ENCODE peak calls at places on chromosomes 6 and 20, in nine cellular contexts. T is WERI-Rb-1, B is upper lobe of right lung, W is kidney, U is brain microvascular endothelial cell, K is psoas muscle, F is mesothelial cell of epicardium, X is left ventricle myocardium inferior, H is hepatocyte. R is an unnamed sample.

GRCh38 chr6:6515691-6516607 is 72.6 kb upstream of the LY86 start:
- DNase-seq in T (no peak), B (no peak), W (no peak), U (no peak), K (no peak), F (no peak), X (no peak), H (no peak), R (no peak)

GRCh38 chr20:3786126-3786484 is 435 bp downstream of the CENPB start:
- DNase-seq in T (peak; percentile 54), B (peak; percentile 84), W (no peak), U (peak; percentile 56), K (peak; percentile 61), F (no peak), X (peak; percentile 62), H (peak; percentile 69), R (no peak)

GRCh38 chr6:35728663-35729348 is 8.0 kb upstream of the ARMC12 start:
- DNase-seq in T (no peak), B (peak; percentile 88), W (peak; percentile 84), U (no peak), K (peak; percentile 79), F (no peak), X (peak; percentile 65), H (no peak), R (no peak)

GRCh38 chr20:5935384-5935783 is 14.9 kb downstream of the TRMT6 start:
- DNase-seq in T (no peak), B (no peak), W (no peak), U (no peak), K (no peak), F (no peak), X (no peak), H (no peak), R (no peak)

GRCh38 chr6:160312900-160313299 is 35.3 kb upstream of the SLC22A3 start:
- DNase-seq in T (no peak), B (no peak), W (no peak), U (no peak), K (no peak), F (no peak), X (no peak), H (no peak), R (no peak)

GRCh38 chr20:62269378-62269777 is 31.1 kb downstream of the OSBPL2 start:
- DNase-seq in T (no peak), B (no peak), W (no peak), U (no peak), K (no peak), F (no peak), X (no peak), H (no peak), R (no peak)

GRCh38 chr6:107479089-107479690 is 10.7 kb upstream of the SOBP start:
- DNase-seq in T (no peak), B (no peak), W (no peak), U (no peak), K (no peak), F (no peak), X (no peak), H (no peak), R (no peak)

GRCh38 chr6:33297406-33297955 is 1.3 kb downstream of the RGL2 start:
- DNase-seq in T (peak; percentile 61), B (peak; percentile 88), W (peak; percentile 87), U (no peak), K (peak; percentile 42), F (peak; percentile 61), X (no peak), H (peak; percentile 69), R (no peak)

GRCh38 chr20:6489361-6490154 is 277.9 kb upstream of the BMP2 start:
- DNase-seq in T (peak; percentile 5), B (no peak), W (no peak), U (no peak), K (no peak), F (no peak), X (no peak), H (peak; percentile 78), R (no peak)

GRCh38 chr6:23308166-23308565 is 738.8 kb downstream of the HDGFL1 start:
- DNase-seq in T (no peak), B (no peak), W (no peak), U (no peak), K (no peak), F (no peak), X (no peak), H (no peak), R (no peak)

GRCh38 chr6:38116248-38116647 is 296.7 kb downstream of the ZFAND3 start:
- DNase-seq in T (no peak), B (no peak), W (no peak), U (no peak), K (no peak), F (no peak), X (no peak), H (no peak), R (no peak)

GRCh38 chr6:38113810-38114577 is 294.5 kb downstream of the ZFAND3 start:
- DNase-seq in T (no peak), B (no peak), W (no peak), U (no peak), K (no peak), F (no peak), X (no peak), H (no peak), R (no peak)

GRCh38 chr6:38115633-38116022 is 296.1 kb downstream of the ZFAND3 start:
- DNase-seq in T (no peak), B (no peak), W (no peak), U (no peak), K (no peak), F (no peak), X (no peak), H (peak; percentile 9), R (no peak)

GRCh38 chr6:38114976-38115632 is 295.6 kb downstream of the ZFAND3 start:
- DNase-seq in T (no peak), B (no peak), W (no peak), U (no peak), K (no peak), F (no peak), X (no peak), H (no peak), R (no peak)

DNA sequence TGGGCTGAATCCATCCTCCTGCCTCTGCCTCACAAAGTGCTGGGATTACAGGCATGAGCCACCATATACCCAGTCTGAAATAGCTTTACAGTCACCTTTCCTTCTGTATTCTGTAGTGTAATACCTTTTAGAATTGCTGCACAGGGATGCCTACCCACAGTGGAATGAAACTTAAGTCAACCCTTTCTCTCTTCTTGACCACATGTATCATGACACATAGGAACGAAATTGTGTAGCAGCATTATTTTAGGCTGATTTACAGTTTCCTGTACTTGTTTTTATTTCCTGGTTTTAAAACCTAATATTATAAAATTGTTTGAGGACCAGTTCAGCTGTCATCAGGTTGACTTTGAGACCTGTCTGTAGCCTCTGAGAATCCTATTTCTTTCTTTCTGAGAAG is 297.8 kb downstream of the ZFAND3 start:
- DNase-seq in T (no peak), B (no peak), W (no peak), U (no peak), K (no peak), F (no peak), X (no peak), H (no peak), R (no peak)
- TF ChIP-seq CTCF in T (no peak), B (no peak), W (no peak), U (no peak), K (no peak), F (no peak), X (no peak), H (no peak), R (no peak)

DNA sequence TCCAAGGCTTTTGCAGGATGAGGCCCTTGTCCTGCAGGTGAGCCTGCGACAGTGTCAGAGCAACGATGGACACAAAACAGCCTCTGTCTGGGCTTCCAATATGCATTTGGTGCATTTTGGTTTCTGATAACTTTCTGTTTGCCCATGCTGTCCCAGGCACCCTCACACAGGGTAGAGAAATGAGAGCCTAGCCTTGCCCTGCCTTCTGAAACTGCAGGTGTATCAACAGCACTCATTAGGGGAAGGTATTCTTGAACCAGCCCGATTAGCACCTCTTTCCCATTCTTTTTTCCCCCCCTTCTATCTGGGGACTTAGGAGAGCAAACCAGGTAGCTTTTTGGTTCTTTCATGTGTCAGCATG is 30.3 kb downstream of the CHMP4B start:
- DNase-seq in T (no peak), B (no peak), W (no peak), U (no peak), K (no peak), F (no peak), X (no peak), H (no peak), R (no peak)
- TF ChIP-seq CTCF in T (no peak), B (no peak), W (no peak), U (no peak), K (no peak), F (no peak), X (no peak), H (no peak), R (no peak)

DNA sequence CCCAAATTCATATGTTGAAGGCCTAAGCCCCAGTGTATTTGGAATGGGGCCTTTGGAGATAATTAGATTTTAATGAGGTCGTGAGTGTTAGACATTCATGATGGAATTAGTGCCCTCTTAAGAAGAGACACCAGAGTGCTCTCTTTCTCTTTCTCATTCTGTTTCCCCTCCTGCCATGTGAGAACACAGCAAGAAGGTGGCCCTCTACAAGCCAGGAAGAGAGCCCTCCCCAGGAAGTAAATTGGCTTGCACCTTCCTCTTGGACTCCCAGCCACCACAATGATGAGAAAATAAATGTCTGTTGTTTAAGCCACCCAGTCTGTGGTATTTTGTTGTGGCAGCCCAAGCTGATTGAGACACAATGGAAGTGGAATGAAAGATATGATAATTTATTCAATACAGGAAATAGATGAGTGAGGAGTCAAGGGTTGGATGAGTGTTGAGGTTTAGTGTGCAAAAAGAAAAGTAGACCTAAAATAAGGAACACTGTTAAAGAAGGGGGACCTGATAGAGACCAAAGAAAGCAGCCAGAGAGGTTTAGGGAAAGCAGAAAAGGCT is 25.9 kb upstream of the ATXN1 start:
- DNase-seq in T (no peak), B (no peak), W (no peak), U (no peak), K (no peak), F (no peak), X (no peak), H (no peak), R (no peak)
- TF ChIP-seq CTCF in T (no peak), B (no peak), W (no peak), U (no peak), K (no peak), F (no peak), X (no peak), H (no peak), R (no peak)

GRCh38 chr20:33835773-33836172 is 24.6 kb downstream of the CHMP4B start:
- DNase-seq in T (no peak), B (no peak), W (no peak), U (no peak), K (peak; percentile 46), F (no peak), X (no peak), H (no peak), R (no peak)

GRCh38 chr20:33840759-33841438 is 29.8 kb downstream of the CHMP4B start:
- DNase-seq in T (no peak), B (no peak), W (no peak), U (no peak), K (no peak), F (no peak), X (no peak), H (no peak), R (no peak)

GRCh38 chr20:33839591-33839990 is 28.4 kb downstream of the CHMP4B start:
- DNase-seq in T (no peak), B (no peak), W (no peak), U (no peak), K (peak; percentile 30), F (no peak), X (peak; percentile 66), H (no peak), R (no peak)

GRCh38 chr20:33837096-33837830 is 26.1 kb downstream of the CHMP4B start:
- DNase-seq in T (peak; percentile 74), B (no peak), W (no peak), U (no peak), K (no peak), F (no peak), X (no peak), H (no peak), R (no peak)

GRCh38 chr20:33838035-33838864 is 27.1 kb downstream of the CHMP4B start:
- DNase-seq in T (no peak), B (no peak), W (no peak), U (no peak), K (no peak), F (no peak), X (no peak), H (no peak), R (no peak)
- TF ChIP-seq CTCF in T (peak; percentile 22), B (no peak), W (no peak), U (peak; percentile 30), K (no peak), F (no peak), X (no peak), H (peak; percentile 30), R (no peak)

R was measured in natural killer cell.